ENCODE peak calls at places on chromosomes 7 and 10, in ten cellular contexts. M is pancreas; B is cardiac muscle cell; Y is brain microvascular endothelial cell; D is HepG2; J is body of pancreas; U is Peyer's patch; K is CD8-positive, alpha-beta T cell; E is HL-60; O is astrocyte. S is an unnamed sample.
A peak's percentile ranks its signal among the peaks of the same experiment; 100 is the strongest.

GRCh38 chr7:80135306-80136104 is 874 bp downstream of the GNAI1 start:
- DNase-seq in M (no peak), J (peak; percentile 16), U (no peak), K (no peak), O (peak; percentile 26), E (no peak), D (no peak), Y (no peak), B (peak; percentile 44), S (peak; percentile 30)

GRCh38 chr7:96624954-96625353 is 84.7 kb downstream of the SEM1 start:
- DNase-seq in E (no peak), M (no peak), Y (no peak), J (no peak), B (no peak), D (no peak), K (no peak), U (no peak), O (no peak), S (no peak)

GRCh38 chr7:55191926-55192692 is 173.0 kb upstream of the LANCL2 start:
- DNase-seq in B (no peak), D (no peak), E (no peak), Y (no peak), U (no peak), J (no peak), M (no peak), K (no peak), O (no peak), S (no peak)

GRCh38 chr10:117445992-117446391 is 70.8 kb upstream of the PDZD8 start:
- DNase-seq in E (no peak), Y (no peak), B (no peak), K (no peak), D (no peak), O (no peak), M (no peak), J (no peak), U (no peak), S (no peak)

GRCh38 chr10:80526742-80527141 is 11.0 kb upstream of the SH2D4B start:
- DNase-seq in Y (no peak), D (no peak), O (no peak), U (no peak), K (no peak), B (no peak), J (no peak), M (no peak), E (no peak), S (no peak)

GRCh38 chr7:114086906-114087651 is 168.3 kb upstream of the PPP1R3A start:
- DNase-seq in M (peak; percentile 54), B (peak; percentile 26), E (no peak), O (peak; percentile 25), U (peak; percentile 54), K (no peak), Y (peak; percentile 40), D (no peak), J (peak; percentile 75), S (peak; percentile 70)

GRCh38 chr7:98126311-98127142 is 19.9 kb downstream of the LMTK2 start:
- DNase-seq in M (no peak), U (no peak), O (no peak), J (no peak), B (no peak), E (no peak), K (no peak), Y (no peak), D (peak; percentile 24), S (no peak)

GRCh38 chr7:30682131-30683083 is at the start of gene CRHR2:
- DNase-seq in O (no peak), D (no peak), U (no peak), E (no peak), M (no peak), Y (no peak), B (peak; percentile 69), K (peak; percentile 6), J (peak; percentile 51), S (no peak)

GRCh38 chr7:122248472-122248871 is 56.1 kb downstream of the FEZF1 start:
- DNase-seq in E (no peak), K (no peak), U (no peak), D (no peak), M (no peak), B (no peak), O (peak; percentile 12), J (no peak), Y (no peak), S (no peak)

GRCh38 chr7:112546723-112547513 is 66.1 kb downstream of the LSMEM1 start:
- DNase-seq in J (no peak), Y (no peak), D (peak; percentile 30), U (no peak), O (no peak), M (no peak), K (no peak), B (no peak), E (no peak), S (no peak)

GRCh38 chr10:49034925-49035324 is 80.4 kb downstream of the VSTM4 start:
- DNase-seq in O (no peak), K (no peak), E (no peak), D (no peak), U (no peak), M (no peak), Y (no peak), J (no peak), B (no peak), S (no peak)

GRCh38 chr7:158863611-158864506 is 7.5 kb downstream of the DYNC2I1 start:
- DNase-seq in J (peak; percentile 59), B (peak; percentile 58), K (peak; percentile 3), E (peak; percentile 61), O (peak; percentile 68), M (peak; percentile 49), D (peak; percentile 38), U (peak; percentile 90), Y (peak; percentile 70), S (peak; percentile 88)

GRCh38 chr7:133561361-133561760 is 308.5 kb downstream of the EXOC4 start:
- DNase-seq in J (no peak), K (no peak), U (no peak), O (no peak), D (no peak), M (no peak), E (no peak), B (no peak), Y (no peak), S (no peak)

GRCh38 chr7:155382802-155383171 is 75.1 kb upstream of the EN2 start:
- DNase-seq in J (no peak), B (no peak), K (no peak), D (no peak), Y (no peak), E (no peak), U (no peak), O (no peak), M (no peak), S (no peak)

GRCh38 chr10:679556-679955 is 9.9 kb downstream of the DIP2C start:
- DNase-seq in E (no peak), J (no peak), U (no peak), D (no peak), Y (no peak), O (no peak), B (no peak), K (no peak), M (no peak), S (no peak)

GRCh38 chr10:6128591-6129383 is 40.0 kb downstream of the RBM17 start:
- DNase-seq in U (no peak), J (no peak), B (peak; percentile 53), K (no peak), Y (peak; percentile 19), M (no peak), E (no peak), D (no peak), O (no peak), S (no peak)

GRCh38 chr10:107898392-107898791 is 733.9 kb upstream of the SORCS1 start:
- DNase-seq in J (no peak), O (no peak), B (no peak), Y (no peak), E (no peak), K (no peak), D (no peak), U (no peak), M (no peak), S (no peak)

GRCh38 chr7:141071260-141071854 is 2.5 kb upstream of the TMEM178B start:
- DNase-seq in J (peak; percentile 53), D (peak; percentile 7), E (no peak), M (peak; percentile 26), O (no peak), K (no peak), Y (no peak), U (peak; percentile 48), B (peak; percentile 59), S (peak; percentile 4)

GRCh38 chr7:18116661-18117060 is 89.0 kb upstream of the PRPS1L1 start:
- DNase-seq in U (no peak), Y (no peak), J (no peak), E (no peak), O (peak; percentile 44), D (no peak), B (no peak), K (no peak), M (no peak), S (no peak)

GRCh38 chr10:14355750-14356149 is 25.0 kb upstream of the FRMD4A start:
- DNase-seq in B (no peak), K (no peak), D (no peak), Y (no peak), J (no peak), E (no peak), U (no peak), O (no peak), M (no peak), S (no peak)

GRCh38 chr10:104642311-104643022 is 1.4 kb downstream of the SORCS3 start:
- DNase-seq in E (no peak), U (no peak), J (peak; percentile 51), K (no peak), O (peak; percentile 2), M (no peak), D (peak; percentile 28), Y (no peak), B (peak; percentile 91), S (peak; percentile 5)

GRCh38 chr7:103142494-103142893 is 6.4 kb downstream of the NAPEPLD start:
- DNase-seq in K (no peak), U (no peak), M (no peak), O (no peak), B (no peak), Y (no peak), J (no peak), D (no peak), E (no peak), S (no peak)
- H3K27ac ChIP-seq in K (no peak overlapping the region), U (no peak overlapping the region), M (no peak overlapping the region), O (no peak overlapping the region), B (no peak overlapping the region), Y (no peak overlapping the region), J (no peak overlapping the region), D (no peak overlapping the region), E (no peak overlapping the region), S (no peak overlapping the region)

GRCh38 chr10:50653758-50654157 is 30.0 kb upstream of the SGMS1 start:
- DNase-seq in U (no peak), K (no peak), O (no peak), D (no peak), J (no peak), B (no peak), Y (no peak), M (no peak), E (no peak), S (peak; percentile 13)
- H3K27ac ChIP-seq in U (no peak overlapping the region), K (no peak overlapping the region), O (no peak overlapping the region), D (no peak overlapping the region), J (no peak overlapping the region), B (no peak overlapping the region), Y (no peak overlapping the region), M (no peak overlapping the region), E (no peak overlapping the region), S (no peak overlapping the region)

GRCh38 chr7:16817536-16817935 is 12.7 kb upstream of the AGR2 start:
- DNase-seq in U (no peak), Y (peak; percentile 50), J (no peak), K (no peak), E (no peak), M (no peak), O (peak; percentile 85), D (no peak), B (no peak), S (peak; percentile 44)
- H3K27ac ChIP-seq in U (no peak overlapping the region), Y (no peak overlapping the region), J (no peak overlapping the region), K (no peak overlapping the region), E (peak overlapping the region; percentile 49), M (no peak overlapping the region), O (no peak overlapping the region), D (no peak overlapping the region), B (no peak overlapping the region), S (no peak overlapping the region)

GRCh38 chr10:84152769-84153168 is 13.5 kb downstream of the GHITM start:
- DNase-seq in Y (no peak), M (no peak), B (no peak), K (no peak), U (no peak), E (no peak), D (no peak), O (no peak), J (no peak), S (no peak)
- H3K27ac ChIP-seq in Y (no peak overlapping the region), M (no peak overlapping the region), B (no peak overlapping the region), K (no peak overlapping the region), U (no peak overlapping the region), E (no peak overlapping the region), D (no peak overlapping the region), O (no peak overlapping the region), J (no peak overlapping the region), S (no peak overlapping the region)

S was measured in small intestine.